ENCODE peak calls at places on chromosomes 16 and 17, in five cellular contexts. One of them, this sample, is unnamed.

GRCh38 chr16:14043793-14044192 is 27.3 kb upstream of the MRTFB start:
- DNase-seq in anterior cingulate cortex: no peak
- DNase-seq in CD4-positive, alpha-beta T cell: no peak
- DNase-seq in GM12891: no peak
- DNase-seq in HT1080: no peak
- DNase-seq in this sample: no peak

GRCh38 chr17:9818760-9819159 is 3.1 kb downstream of the GSG1L2 start:
- DNase-seq in GM12891: no peak
- DNase-seq in CD4-positive, alpha-beta T cell: no peak
- DNase-seq in anterior cingulate cortex: no peak
- DNase-seq in HT1080: peak
- DNase-seq in this sample: no peak

GRCh38 chr17:65707780-65708179 is 146.3 kb upstream of the AXIN2 start:
- DNase-seq in HT1080: no peak
- DNase-seq in anterior cingulate cortex: no peak
- DNase-seq in CD4-positive, alpha-beta T cell: no peak
- DNase-seq in GM12891: no peak
- DNase-seq in this sample: no peak

GRCh38 chr16:8756755-8757154 is 40.7 kb downstream of the TMEM186 start:
- DNase-seq in HT1080: no peak
- DNase-seq in CD4-positive, alpha-beta T cell: no peak
- DNase-seq in GM12891: no peak
- DNase-seq in anterior cingulate cortex: no peak
- DNase-seq in this sample: no peak

GRCh38 chr17:55433629-55434422 is 12.2 kb upstream of the MMD start:
- DNase-seq in GM12891: no peak
- DNase-seq in CD4-positive, alpha-beta T cell: no peak
- DNase-seq in HT1080: peak
- DNase-seq in anterior cingulate cortex: no peak
- DNase-seq in this sample: no peak

GRCh38 chr17:2982854-2983636 is 80.4 kb downstream of the OR1D5 start:
- DNase-seq in CD4-positive, alpha-beta T cell: no peak
- DNase-seq in GM12891: no peak
- DNase-seq in anterior cingulate cortex: peak
- DNase-seq in HT1080: peak
- DNase-seq in this sample: no peak

GRCh38 chr17:81911277-81911961 is at the start of gene PCYT2:
- DNase-seq in HT1080: peak
- DNase-seq in anterior cingulate cortex: peak
- DNase-seq in GM12891: peak
- DNase-seq in CD4-positive, alpha-beta T cell: peak
- DNase-seq in this sample: peak

GRCh38 chr17:17941015-17941414 is 31.2 kb downstream of the TOM1L2 start:
- DNase-seq in anterior cingulate cortex: no peak
- DNase-seq in HT1080: no peak
- DNase-seq in GM12891: no peak
- DNase-seq in CD4-positive, alpha-beta T cell: no peak
- DNase-seq in this sample: no peak

GRCh38 chr16:117381-118365 is 20.8 kb downstream of the NPRL3 start:
- DNase-seq in anterior cingulate cortex: no peak
- DNase-seq in GM12891: peak
- DNase-seq in HT1080: peak
- DNase-seq in CD4-positive, alpha-beta T cell: peak
- DNase-seq in this sample: peak

GRCh38 chr17:39365252-39365651 is 36.2 kb downstream of the FBXL20 start:
- DNase-seq in anterior cingulate cortex: no peak
- DNase-seq in GM12891: no peak
- DNase-seq in CD4-positive, alpha-beta T cell: no peak
- DNase-seq in HT1080: no peak
- DNase-seq in this sample: no peak

GRCh38 chr16:88116121-88116900 is 165.1 kb downstream of the BANP start:
- DNase-seq in HT1080: no peak
- DNase-seq in CD4-positive, alpha-beta T cell: no peak
- DNase-seq in GM12891: no peak
- DNase-seq in anterior cingulate cortex: no peak
- DNase-seq in this sample: no peak

GRCh38 chr16:66462912-66463311 is 35.8 kb downstream of the BEAN1 start:
- DNase-seq in CD4-positive, alpha-beta T cell: no peak
- DNase-seq in HT1080: no peak
- DNase-seq in anterior cingulate cortex: no peak
- DNase-seq in GM12891: no peak
- DNase-seq in this sample: no peak

GRCh38 chr16:51896013-51896412 is 650.9 kb downstream of the TOX3 start:
- DNase-seq in HT1080: no peak
- DNase-seq in GM12891: no peak
- DNase-seq in anterior cingulate cortex: no peak
- DNase-seq in CD4-positive, alpha-beta T cell: no peak
- DNase-seq in this sample: no peak